ENCODE peak calls at places on chromosomes 12 and 14, in nine cellular contexts. C is Kasumi-1; F is A172; J is stimulated activated CD8-positive, alpha-beta memory T cell treated with anti-CD3 and anti-CD28 coated beads, Interleukin-12 subunit alpha, Interleukin-12 subunit beta, amount 100 ng/mL, for 1 hour; K is nucleus accumbens; Y is pancreas; O is GM03348; T is glomerular endothelial cell; L is activated CD4-positive, alpha-beta T cell treated with anti-CD3 and anti-CD28 coated beads, Interleukin-2, amount 50 U/mL, for 48 hours. X is an unnamed sample.

GRCh38 chr14:75715926-75716780 is 55.1 kb downstream of the TTLL5 start:
- DNase-seq in L (no peak), C (no peak), T (no peak), O (peak), Y (no peak), F (peak), J (no peak), K (no peak), X (no peak)

GRCh38 chr12:70556179-70556869 is 80.9 kb downstream of the PTPRB start:
- DNase-seq in C (no peak), F (no peak), T (no peak), Y (no peak), O (no peak), L (no peak), K (no peak), J (no peak), X (no peak)

GRCh38 chr12:111268738-111269572 is 99.9 kb downstream of the PHETA1 start:
- DNase-seq in O (no peak), J (no peak), F (no peak), T (no peak), C (no peak), L (peak), K (no peak), Y (no peak), X (peak)

GRCh38 chr12:130339946-130340345 is 2.3 kb downstream of the PIWIL1 start:
- DNase-seq in J (no peak), L (no peak), Y (no peak), K (no peak), F (peak), C (no peak), O (no peak), T (no peak), X (no peak)

GRCh38 chr12:45130881-45131281 is 80.0 kb upstream of the DBX2 start:
- DNase-seq in K (peak), J (no peak), L (peak), O (peak), F (peak), Y (no peak), C (peak), T (peak), X (peak)

GRCh38 chr14:68718033-68718725 is 74.7 kb downstream of the ZFP36L1 start:
- DNase-seq in F (no peak), C (peak), L (no peak), T (no peak), Y (peak), O (no peak), K (no peak), J (no peak), X (peak)

GRCh38 chr14:92603309-92604257 is 90.0 kb downstream of the RIN3 start:
- DNase-seq in F (peak), C (no peak), K (no peak), O (peak), Y (no peak), J (peak), L (peak), T (no peak), X (peak)

GRCh38 chr14:20564501-20564997 is 3.7 kb upstream of the RNASE9 start:
- DNase-seq in Y (no peak), J (no peak), F (no peak), K (no peak), T (no peak), L (no peak), C (no peak), O (no peak), X (no peak)

GRCh38 chr12:88052686-88053085 is 23.5 kb upstream of the C12orf50 start:
- DNase-seq in T (no peak), Y (no peak), J (no peak), K (no peak), F (peak), O (peak), L (no peak), C (peak), X (no peak)

GRCh38 chr14:106318700-106319099 is 792.3 kb downstream of the TMEM121 start:
- DNase-seq in T (no peak), L (peak), Y (no peak), F (no peak), K (no peak), O (no peak), C (peak), J (no peak), X (peak)

GRCh38 chr12:117402363-117402762 is 40.9 kb upstream of the NOS1 start:
- DNase-seq in F (no peak), T (no peak), K (no peak), C (no peak), L (no peak), O (no peak), J (no peak), Y (no peak), X (no peak)

GRCh38 chr12:59929091-59929490 is 333.3 kb downstream of the SLC16A7 start:
- DNase-seq in Y (no peak), O (peak), K (no peak), C (no peak), L (no peak), F (peak), J (no peak), T (no peak), X (no peak)

GRCh38 chr12:131917139-131917710 is 11.9 kb upstream of the PUS1 start:
- DNase-seq in J (no peak), F (no peak), K (no peak), Y (no peak), C (no peak), L (peak), O (no peak), T (no peak), X (no peak)

GRCh38 chr12:119678459-119678858 is 10.5 kb downstream of the PRKAB1 start:
- DNase-seq in L (no peak), J (no peak), O (no peak), F (no peak), K (no peak), T (no peak), C (no peak), Y (no peak), X (no peak)

GRCh38 chr12:45601888-45602287 is 127.6 kb upstream of the ARID2 start:
- DNase-seq in F (no peak), O (no peak), Y (no peak), C (no peak), J (no peak), K (no peak), T (no peak), L (no peak), X (no peak)

GRCh38 chr14:91116913-91117588 is 3.2 kb downstream of the DGLUCY start:
- DNase-seq in C (no peak), T (no peak), F (no peak), O (no peak), Y (no peak), L (peak), K (no peak), J (no peak), X (peak)

GRCh38 chr14:32342854-32343200 is 13.7 kb downstream of the AKAP6 start:
- DNase-seq in F (no peak), T (no peak), C (no peak), L (no peak), O (no peak), J (no peak), Y (no peak), K (no peak), X (no peak)

GRCh38 chr12:125171267-125171666 is 106.0 kb downstream of the AACS start:
- DNase-seq in J (no peak), C (no peak), O (no peak), F (no peak), L (no peak), Y (no peak), T (no peak), K (no peak), X (no peak)

GRCh38 chr12:120971299-120972180 is 6.8 kb upstream of the HNF1A start:
- DNase-seq in O (peak), C (peak), L (peak), Y (no peak), K (no peak), T (peak), F (peak), J (peak), X (peak)

GRCh38 chr12:27462851-27463250 is 16.3 kb downstream of the SMCO2 start:
- DNase-seq in K (no peak), C (no peak), T (no peak), F (peak), O (no peak), Y (no peak), J (no peak), L (no peak), X (no peak)

GRCh38 chr12:15122349-15122748 is 98.9 kb downstream of the RERG start:
- DNase-seq in T (no peak), L (no peak), F (no peak), K (no peak), J (no peak), O (no peak), C (no peak), Y (no peak), X (no peak)

GRCh38 chr12:7951671-7952070 is 15.7 kb upstream of the SLC2A3 start:
- DNase-seq in Y (no peak), T (no peak), C (no peak), J (no peak), L (no peak), K (no peak), F (no peak), O (no peak), X (no peak)

GRCh38 chr12:7555752-7556151 is 52.2 kb upstream of the CD163 start:
- DNase-seq in J (no peak), C (peak), F (peak), T (peak), L (no peak), Y (no peak), K (no peak), O (peak), X (no peak)

GRCh38 chr12:41250748-41251147 is 62.6 kb downstream of the PDZRN4 start:
- DNase-seq in O (no peak), C (no peak), Y (no peak), L (no peak), F (peak), T (no peak), J (no peak), K (no peak), X (no peak)

GRCh38 chr12:32811686-32812392 is 56.1 kb upstream of the YARS2 start:
- DNase-seq in Y (no peak), L (no peak), K (no peak), F (peak), C (no peak), O (no peak), J (no peak), T (no peak), X (no peak)

GRCh38 chr12:130646690-130647089 is 69.4 kb downstream of the RIMBP2 start:
- DNase-seq in F (no peak), K (no peak), T (no peak), O (no peak), L (no peak), C (no peak), J (no peak), Y (no peak), X (no peak)

GRCh38 chr12:111759276-111759675 is 7.5 kb upstream of the ALDH2 start:
- DNase-seq in J (no peak), L (no peak), K (no peak), T (no peak), C (no peak), F (no peak), O (no peak), Y (no peak), X (no peak)

X was measured in activated naive CD8-positive, alpha-beta T cell treated with anti-CD3 and anti-CD28 coated beads for 36 hours.